ENCODE peak calls at places on chromosomes 11 and 22, in six cellular contexts. D is ovary, A is Peyer's patch, S is tibial nerve, T is adrenal gland, G is A549. Z is an unnamed sample.

GRCh38 chr22:24935771-24936483 is 10.6 kb downstream of the LHFPL7 start:
- DNase-seq in S (no peak), T (no peak), D (no peak), G (no peak), A (no peak), Z (no peak)

GRCh38 chr11:119706887-119707286 is 22.1 kb downstream of the NECTIN1 start:
- DNase-seq in S (no peak), A (no peak), D (no peak), T (no peak), G (no peak), Z (no peak)

GRCh38 chr11:73185680-73186293 is 32.3 kb upstream of the P2RY2 start:
- DNase-seq in D (no peak), T (no peak), S (no peak), G (peak; percentile 79), A (no peak), Z (no peak)

GRCh38 chr11:88103337-88104206 is 71.7 kb downstream of the RAB38 start:
- DNase-seq in A (no peak), S (no peak), D (no peak), T (peak; percentile 41), G (peak; percentile 95), Z (peak; percentile 14)

GRCh38 chr11:104352036-104352435 is 188.1 kb upstream of the PDGFD start:
- DNase-seq in A (no peak), D (no peak), G (no peak), S (no peak), T (no peak), Z (no peak)

GRCh38 chr11:34523053-34523452 is 9.5 kb upstream of the ELF5 start:
- DNase-seq in T (no peak), A (no peak), S (no peak), G (no peak), D (no peak), Z (no peak)

GRCh38 chr22:39997939-39998726 is 3.4 kb downstream of the FAM83F start:
- DNase-seq in S (no peak), A (peak; percentile 78), D (peak; percentile 20), T (no peak), G (peak; percentile 23), Z (peak; percentile 79)

GRCh38 chr11:69541001-69541285 is 59.5 kb downstream of the LINC01488 start:
- DNase-seq in T (no peak), S (no peak), A (no peak), G (no peak), D (no peak), Z (no peak)

GRCh38 chr11:83007909-83008580 is 63.7 kb downstream of the RAB30 start:
- DNase-seq in S (no peak), G (no peak), A (peak; percentile 72), T (peak; percentile 89), D (peak; percentile 86), Z (peak; percentile 68)

GRCh38 chr11:69640995-69641581 is at the start of gene CCND1:
- DNase-seq in A (peak; percentile 86), D (no peak), T (peak; percentile 87), G (peak; percentile 95), S (peak; percentile 32), Z (peak; percentile 85)

GRCh38 chr22:45931042-45931441 is 45.9 kb downstream of the WNT7B start:
- DNase-seq in A (no peak), D (no peak), G (no peak), T (no peak), S (no peak), Z (no peak)

GRCh38 chr11:15714641-15715399 is 600.1 kb downstream of the INSC start:
- DNase-seq in A (no peak), G (no peak), D (no peak), T (no peak), S (no peak), Z (no peak)

GRCh38 chr11:86782781-86783180 is 17.6 kb upstream of the PRSS23 start:
- DNase-seq in T (no peak), G (no peak), S (no peak), A (no peak), D (no peak), Z (no peak)

DNA sequence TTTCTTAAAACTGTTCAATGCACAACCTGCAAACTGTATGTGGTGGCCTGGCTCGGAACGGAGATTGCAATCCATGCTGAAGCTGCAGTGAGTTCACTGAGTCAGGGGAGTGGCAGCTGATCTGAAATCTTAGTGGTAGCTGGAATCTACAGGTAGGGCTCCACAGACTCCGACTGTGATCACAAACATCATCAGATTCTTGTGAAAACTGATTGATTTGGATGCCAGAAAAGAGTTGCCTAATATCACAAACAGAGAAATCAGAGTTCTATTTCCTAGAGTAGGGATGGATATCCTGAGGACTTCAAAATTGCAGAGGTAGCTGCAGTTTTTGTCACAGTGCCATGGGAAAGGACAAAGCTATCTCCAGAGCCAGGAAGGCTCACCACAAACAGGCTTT is 57.5 kb upstream of the SC5D start:
- DNase-seq in A (no peak), D (no peak), G (no peak), S (no peak), T (no peak), Z (no peak)
- TF ChIP-seq POLR2A in A (no peak), D (no peak), G (no peak), S (no peak), T (no peak), Z (no peak)

DNA sequence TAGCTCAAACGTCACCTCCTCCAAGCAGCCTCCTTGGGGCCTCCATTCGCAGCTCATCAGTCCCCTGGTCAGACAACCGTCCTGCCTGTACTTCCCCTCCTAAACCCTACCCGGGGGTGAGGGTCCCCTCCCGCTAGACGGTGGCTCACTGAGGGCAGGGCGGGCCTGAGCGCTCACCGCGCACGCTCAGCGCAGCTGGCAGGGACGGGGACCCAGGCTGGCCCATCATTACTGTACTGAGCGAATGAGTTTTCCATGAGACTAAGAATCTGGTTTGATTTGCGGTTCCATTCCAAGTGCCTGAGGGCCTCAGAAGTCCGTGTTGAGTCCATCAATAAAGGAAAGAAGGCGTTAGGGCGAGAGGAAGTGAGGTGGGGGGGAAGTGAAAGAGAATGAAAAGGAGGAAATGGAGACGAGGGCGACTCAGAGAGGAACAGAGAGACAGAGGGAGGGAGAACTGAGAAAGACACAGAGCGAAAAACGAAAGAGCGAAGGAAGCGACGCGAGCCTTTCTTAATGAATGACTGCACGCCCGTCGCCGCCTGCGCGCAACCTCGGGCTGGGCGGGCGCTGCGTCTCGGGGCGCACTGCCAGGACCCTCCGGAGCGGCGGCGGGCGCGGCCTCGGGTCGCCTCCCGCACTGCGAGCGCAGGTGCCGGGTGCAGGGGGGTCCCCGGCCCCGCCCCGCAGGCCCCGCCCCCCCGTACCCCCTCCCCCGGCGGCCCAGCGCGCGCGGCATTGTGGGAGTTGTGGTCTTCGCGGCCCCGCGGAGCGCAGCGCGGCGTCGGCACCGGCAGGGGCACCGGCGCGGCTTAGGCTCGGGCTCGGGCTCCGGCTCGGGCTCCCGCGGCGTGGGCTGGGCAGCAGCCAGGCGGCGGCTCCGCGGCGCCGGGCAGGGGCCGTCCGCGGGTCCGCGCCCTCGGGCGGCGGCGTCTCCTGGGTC is at the start of gene ASPHD2:
- DNase-seq in A (peak; percentile 80), T (peak; percentile 48), D (peak; percentile 36), G (peak; percentile 11), S (peak; percentile 23), Z (peak; percentile 69)
- TF ChIP-seq POLR2A in A (peak; percentile 60), T (peak; percentile 20), D (no peak), G (peak; percentile 53), S (peak; percentile 19), Z (peak; percentile 55)

DNA sequence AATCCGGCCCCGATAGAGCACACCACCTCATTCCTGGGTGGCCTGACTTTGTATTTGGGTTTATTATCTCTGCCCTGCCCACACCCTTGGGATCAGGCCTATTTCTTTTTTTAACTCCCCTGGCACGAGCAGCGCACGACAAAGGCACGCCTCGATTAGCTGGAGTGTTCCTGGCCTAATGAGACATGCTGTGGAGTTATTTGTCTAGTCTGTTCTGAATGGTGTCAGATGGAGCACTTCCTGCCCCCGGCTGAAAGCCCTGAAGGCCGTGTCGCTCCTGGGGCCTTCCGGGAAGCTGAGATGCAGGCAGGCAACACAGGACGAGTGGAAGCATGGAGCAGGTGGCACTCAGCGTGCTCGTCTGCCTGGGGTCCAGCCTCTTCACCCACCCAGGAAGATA is 47.1 kb downstream of the LARGE1 start:
- DNase-seq in A (no peak), D (peak; percentile 22), G (no peak), S (no peak), T (no peak), Z (no peak)
- TF ChIP-seq POLR2A in A (no peak), D (no peak), G (no peak), S (no peak), T (no peak), Z (no peak)

GRCh38 chr11:72112541-72113136 is at the start of gene ANAPC15:
- DNase-seq in D (peak; percentile 99), T (peak; percentile 99), A (peak; percentile 96), G (peak; percentile 100), S (peak; percentile 100), Z (peak; percentile 99)
- TF ChIP-seq POLR2A in D (peak; percentile 96), T (peak; percentile 91), A (peak; percentile 92), G (peak; percentile 91), S (peak; percentile 94), Z (peak; percentile 92)

DNA sequence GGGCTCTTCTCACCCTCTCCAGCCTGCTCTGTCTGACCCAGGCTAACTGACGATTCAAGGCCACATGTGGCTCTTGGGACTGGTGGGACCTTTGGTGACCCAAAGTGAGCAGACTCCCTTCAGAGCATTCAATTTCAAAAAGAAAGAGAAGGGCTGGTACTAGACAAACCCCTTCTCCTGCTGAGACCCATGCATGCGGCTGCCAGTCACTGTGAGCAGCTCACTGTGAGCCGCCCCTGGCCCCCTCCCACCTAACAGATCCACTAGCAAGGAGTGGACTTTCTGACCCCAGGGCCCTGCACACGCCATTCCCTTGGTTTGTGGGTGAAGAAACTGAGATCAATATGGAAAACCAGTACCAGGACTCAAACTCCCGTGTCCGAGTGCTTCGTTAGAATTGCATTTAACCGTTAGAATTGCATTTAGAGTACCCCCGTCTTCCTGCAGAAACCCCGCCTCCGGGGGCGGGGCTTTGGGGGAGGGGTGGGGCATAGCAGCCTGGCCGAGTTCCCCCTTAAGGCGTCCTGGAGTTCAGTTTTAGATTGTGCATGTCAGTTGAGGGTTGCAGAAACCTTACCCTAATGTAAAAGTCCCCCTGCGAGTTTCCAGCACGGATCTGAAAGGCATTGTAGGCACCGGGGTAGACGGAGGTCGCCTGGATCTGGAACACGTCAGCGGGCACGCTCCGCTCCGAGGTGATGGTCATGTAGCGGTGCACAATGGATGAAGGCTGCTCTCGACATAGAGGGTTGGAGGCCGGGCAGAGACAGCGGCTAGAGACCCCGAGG is 5.1 kb downstream of the EFEMP2 start:
- DNase-seq in D (no peak), A (no peak), G (no peak), T (no peak), S (no peak), Z (no peak)
- TF ChIP-seq POLR2A in D (no peak), A (no peak), G (no peak), T (no peak), S (no peak), Z (no peak)